ENCODE peak calls at places on chromosomes 16 and 17, in five cellular contexts. F is tibial nerve, G is Peyer's patch, Z is heart left ventricle, E is endothelial cell of umbilical vein. V is an unnamed sample. For H3K4me1, the result is how much of the 10 kb centered on the place peaks cover.

GRCh38 chr16:21097151-21097550 is 53.5 kb downstream of the DNAH3 start:
- DNase-seq in F (no peak), G (no peak), Z (no peak), E (no peak), V (no peak)

GRCh38 chr16:77761204-77761603 is 27.2 kb upstream of the VAT1L start:
- DNase-seq in F (no peak), G (no peak), Z (no peak), E (no peak), V (no peak)

GRCh38 chr17:64787255-64787920 is 125.3 kb upstream of the SMURF2 start:
- DNase-seq in F (no peak), G (peak), Z (no peak), E (no peak), V (no peak)

GRCh38 chr17:44599298-44600175 is 42.3 kb downstream of the FZD2 start:
- DNase-seq in F (peak), G (no peak), Z (no peak), E (peak), V (no peak)

GRCh38 chr16:80084614-80085013 is 456.2 kb upstream of the DYNLRB2 start:
- DNase-seq in F (no peak), G (no peak), Z (no peak), E (no peak), V (peak)

GRCh38 chr17:66403846-66404597 is 101.6 kb downstream of the PRKCA start:
- DNase-seq in F (no peak), G (no peak), Z (no peak), E (no peak), V (no peak)

GRCh38 chr16:17515421-17516210 is 44.9 kb upstream of the XYLT1 start:
- DNase-seq in F (no peak), G (no peak), Z (no peak), E (no peak), V (no peak)

GRCh38 chr17:1162116-1162855 is 17.5 kb downstream of the ABR start:
- DNase-seq in F (no peak), G (no peak), Z (no peak), E (no peak), V (no peak)

GRCh38 chr16:30615358-30616076 is 5.3 kb upstream of the ZNF689 start:
- DNase-seq in F (no peak), G (peak), Z (peak), E (peak), V (peak)

GRCh38 chr16:35431829-35432663 is 1972.6 kb downstream of the TP53TG3F start:
- DNase-seq in F (no peak), G (no peak), Z (no peak), E (no peak), V (no peak)

GRCh38 chr16:12868169-12868568 is 33.2 kb upstream of the SHISA9 start:
- DNase-seq in F (no peak), G (no peak), Z (no peak), E (no peak), V (no peak)

GRCh38 chr16:77599793-77600415 is 122.4 kb upstream of the NUDT7 start:
- DNase-seq in F (no peak), G (no peak), Z (no peak), E (peak), V (no peak)

GRCh38 chr16:1950559-1950958 is 3.9 kb downstream of the RPL3L start:
- DNase-seq in F (no peak), G (no peak), Z (no peak), E (no peak), V (no peak)

GRCh38 chr16:28869201-28869600 is 5.6 kb downstream of the SH2B1 start:
- DNase-seq in F (no peak), G (no peak), Z (no peak), E (no peak), V (no peak)
- H3K4me1 ChIP-seq in F (under half), G (under half), Z (under half), E (under half), V (under half)

DNA sequence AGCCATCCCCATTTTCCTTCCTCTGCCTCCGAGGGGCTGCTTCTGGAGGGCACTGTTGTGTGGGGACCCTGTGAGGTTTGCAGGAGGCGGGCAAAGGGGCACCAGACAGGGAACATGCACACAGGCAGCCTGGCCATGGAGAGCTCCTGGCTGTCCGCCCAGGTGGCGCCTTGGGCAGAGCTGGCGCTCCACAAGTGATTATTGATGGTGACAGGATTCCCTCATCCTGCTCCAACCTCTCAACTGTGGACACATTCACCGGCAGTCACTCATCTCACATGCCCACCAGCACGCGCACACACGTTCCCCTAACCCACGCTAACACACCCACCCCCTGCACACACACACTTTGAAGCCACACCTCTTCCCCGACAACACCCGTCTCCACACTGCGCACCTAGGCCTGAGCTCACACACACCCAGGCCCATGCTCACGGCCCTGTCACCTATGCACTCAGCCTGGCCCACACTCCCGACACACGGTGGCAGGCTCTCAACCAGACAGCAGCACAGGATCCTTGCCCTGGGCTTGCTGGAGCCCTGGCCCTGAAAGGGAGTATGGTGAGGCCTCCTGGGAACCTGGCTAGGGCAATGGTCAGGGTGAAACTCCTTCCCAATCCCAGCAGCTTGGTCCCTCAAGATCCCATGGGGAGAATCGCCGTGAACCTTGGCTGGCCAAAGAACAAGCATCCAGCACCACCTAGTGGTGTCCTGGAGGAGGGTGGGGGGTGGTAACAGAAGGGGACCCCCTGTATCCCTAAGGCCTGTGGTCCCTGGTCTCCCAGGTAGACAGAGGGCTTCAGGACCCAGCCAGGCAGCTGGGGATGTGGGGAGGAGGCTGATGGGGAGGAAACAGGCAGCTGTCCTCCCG is 3.6 kb downstream of the PNMT start:
- DNase-seq in F (no peak), G (peak), Z (peak), E (peak), V (no peak)
- TF ChIP-seq POLR2A in F (no peak), G (no peak), Z (no peak), E (no peak), V (no peak)

DNA sequence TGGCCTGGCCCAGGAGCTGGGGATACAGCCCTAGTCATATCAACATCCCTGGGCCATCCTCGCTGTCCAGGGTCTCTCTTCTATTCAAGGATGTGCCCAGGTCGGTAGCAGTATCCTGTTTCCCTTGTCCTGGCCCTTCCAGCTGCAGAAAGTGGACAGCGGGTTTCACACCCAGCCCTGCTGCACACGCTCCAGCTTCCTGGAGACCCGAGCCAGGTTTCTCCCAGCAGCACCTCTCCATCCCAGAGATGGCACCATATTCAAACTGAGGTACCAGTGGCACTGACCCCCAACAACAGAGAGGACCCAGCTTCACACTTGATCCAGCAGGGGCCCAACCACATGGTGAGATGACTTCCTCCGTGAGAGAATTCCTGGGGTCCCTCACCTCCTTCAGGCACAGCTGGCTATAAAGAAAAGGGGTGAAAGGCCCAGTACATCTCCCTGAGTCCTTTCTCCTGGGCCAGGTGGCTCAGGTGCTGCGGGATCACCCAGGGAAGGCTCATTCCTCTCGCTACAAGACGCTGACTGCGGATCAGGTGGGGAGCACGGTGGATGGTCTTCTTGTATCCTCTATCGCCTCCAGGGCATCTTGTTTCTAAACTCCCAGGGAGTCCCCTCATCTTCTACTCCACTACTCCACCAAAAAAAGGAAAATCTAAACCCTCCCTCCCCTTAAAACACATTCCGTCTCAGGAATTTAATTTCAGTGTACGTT is 1.4 kb downstream of the CUEDC1 start:
- DNase-seq in F (no peak), G (no peak), Z (no peak), E (no peak), V (no peak)
- H3K4me1 ChIP-seq in F (under half), G (half or more), Z (half or more), E (under half), V (under half)

DNA sequence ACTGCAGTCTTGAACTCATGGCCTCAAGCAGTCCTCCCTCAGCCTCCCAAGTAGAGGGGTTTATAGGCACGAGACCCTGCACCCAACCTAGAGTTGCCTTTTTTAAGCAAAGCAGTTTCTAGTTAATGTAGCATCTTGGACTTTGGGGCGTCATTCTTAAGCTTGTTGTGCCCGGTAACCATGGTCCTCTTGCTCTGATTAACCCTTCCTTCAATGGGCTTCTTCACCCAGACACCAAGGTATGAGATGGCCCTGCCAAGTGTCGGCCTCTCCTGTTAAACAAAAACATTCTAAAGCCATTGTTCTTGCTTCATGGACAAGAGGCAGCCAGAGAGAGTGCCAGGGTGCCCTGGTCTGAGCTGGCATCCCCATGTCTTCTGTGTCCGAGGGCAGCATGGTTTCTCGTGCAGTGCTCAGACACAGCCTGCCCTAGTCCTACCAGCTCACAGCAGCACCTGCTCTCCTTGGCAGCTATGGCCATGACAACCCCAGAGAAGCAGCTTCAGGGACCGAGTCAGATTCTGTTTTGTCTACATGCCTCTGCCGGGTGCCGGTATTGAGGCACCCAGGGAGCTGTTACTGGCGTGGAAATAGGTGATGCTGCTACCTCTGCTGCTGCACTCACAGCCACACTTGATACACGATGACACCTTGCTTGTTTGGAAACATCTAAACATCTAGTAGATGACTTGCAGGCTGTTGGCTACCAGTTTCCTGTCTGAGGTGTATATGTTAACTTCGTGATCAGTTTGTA is 3.3 kb downstream of the RPL13 start:
- DNase-seq in F (no peak), G (no peak), Z (no peak), E (no peak), V (no peak)
- TF ChIP-seq POLR2A in F (no peak), G (no peak), Z (no peak), E (no peak), V (no peak)